ENCODE peak calls at places on chromosome 14, in five cellular contexts. W, M, I, P and R are unnamed samples.

GRCh38 chr14:22839159-22839779 is 2.9 kb downstream of the MMP14 start:
- DNase-seq in M (no peak), P (no peak), W (no peak), I (no peak), R (no peak)

GRCh38 chr14:59511916-59512530 is 27.7 kb downstream of the JKAMP start:
- DNase-seq in I (no peak), M (peak), W (peak), P (peak), R (no peak)

GRCh38 chr14:68748260-68748659 is 44.6 kb downstream of the ZFP36L1 start:
- DNase-seq in M (no peak), W (no peak), P (peak), I (no peak), R (no peak)

GRCh38 chr14:76262591-76262990 is 110.9 kb downstream of the GPATCH2L start:
- DNase-seq in I (no peak), M (no peak), P (no peak), W (no peak), R (no peak)

GRCh38 chr14:75804570-75805275 is 143.7 kb downstream of the TTLL5 start:
- DNase-seq in I (no peak), W (no peak), M (no peak), P (no peak), R (no peak)

GRCh38 chr14:40417777-40418401 is 985.7 kb upstream of the FBXO33 start:
- DNase-seq in W (peak), I (no peak), P (peak), M (peak), R (peak)

GRCh38 chr14:87018294-87018693 is 974.7 kb downstream of the GALC start:
- DNase-seq in W (no peak), M (no peak), P (no peak), I (no peak), R (no peak)

GRCh38 chr14:59455411-59455810 is 9.8 kb downstream of the GPR135 start:
- DNase-seq in M (no peak), W (no peak), P (no peak), I (no peak), R (no peak)

GRCh38 chr14:22848391-22849164 is 12.2 kb downstream of the MMP14 start:
- DNase-seq in W (peak), M (peak), I (no peak), P (no peak), R (no peak)

GRCh38 chr14:85878874-85879273 is 348.9 kb downstream of the FLRT2 start:
- DNase-seq in M (no peak), W (no peak), P (no peak), I (no peak), R (no peak)
- TF ChIP-seq FOXM1 in M (no peak), W (no peak), P (no peak), I (no peak), R (no peak)

GRCh38 chr14:47302121-47302520 is 373.3 kb downstream of the MDGA2 start:
- DNase-seq in P (no peak), I (no peak), W (no peak), M (no peak), R (no peak)
- TF ChIP-seq FOXM1 in P (no peak), I (no peak), W (no peak), M (no peak), R (no peak)

DNA sequence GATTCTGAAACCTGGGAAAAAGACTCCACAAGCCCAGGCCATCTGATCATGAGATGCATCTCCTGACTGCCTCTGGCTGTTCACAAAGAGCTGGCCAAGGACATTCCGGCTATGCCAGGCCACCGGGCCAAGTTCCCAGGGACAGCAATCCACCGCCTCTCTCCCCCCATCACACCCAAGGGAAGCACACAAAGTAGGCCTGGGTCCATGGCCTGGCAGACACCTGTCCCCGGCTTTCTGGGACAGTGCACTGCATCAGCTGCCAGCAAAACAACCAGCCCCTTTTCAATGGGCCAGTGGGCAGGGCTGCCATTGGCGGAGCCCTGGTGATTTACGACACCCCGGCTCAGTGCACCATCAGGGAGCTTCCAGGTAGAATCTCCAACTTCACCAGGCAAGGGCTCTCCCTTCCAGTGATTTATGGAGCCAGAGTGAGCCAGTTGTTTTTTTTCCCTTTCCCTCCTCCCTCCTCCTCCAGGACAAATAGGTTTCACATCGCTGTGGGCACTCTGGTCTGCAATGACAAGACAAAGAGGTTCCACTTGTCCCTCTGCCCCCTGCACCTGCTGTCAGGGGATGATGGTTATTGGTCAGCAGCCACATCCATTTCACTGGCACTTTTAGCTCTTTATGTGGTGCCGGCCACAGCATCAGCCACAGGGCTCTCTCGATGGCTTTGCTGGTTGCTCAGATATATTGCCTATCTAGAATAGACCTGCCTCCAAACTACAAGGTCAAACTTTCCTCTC is 149.6 kb downstream of the SLC38A6 start:
- DNase-seq in P (no peak), I (no peak), M (no peak), W (no peak), R (no peak)
- TF ChIP-seq FOXM1 in P (no peak), I (no peak), M (no peak), W (no peak), R (no peak)

GRCh38 chr14:81519200-81519998 is 14.3 kb downstream of the SEL1L start:
- DNase-seq in W (no peak), P (peak), I (peak), M (no peak), R (no peak)

GRCh38 chr14:81523016-81523415 is 10.6 kb downstream of the SEL1L start:
- DNase-seq in P (no peak), W (no peak), I (no peak), M (no peak), R (no peak)

GRCh38 chr14:81517798-81518398 is 15.8 kb downstream of the SEL1L start:
- DNase-seq in M (no peak), I (no peak), W (no peak), P (no peak), R (peak)

GRCh38 chr14:81523616-81524015 is 10.0 kb downstream of the SEL1L start:
- DNase-seq in W (no peak), M (no peak), I (no peak), P (no peak), R (no peak)

GRCh38 chr14:81521356-81521755 is 12.3 kb downstream of the SEL1L start:
- DNase-seq in W (no peak), M (no peak), I (no peak), P (no peak), R (no peak)
- TF ChIP-seq FOXM1 in W (no peak), M (no peak), I (no peak), P (no peak), R (no peak)

GRCh38 chr14:55553791-55554190 is 26.2 kb upstream of the KTN1 start:
- DNase-seq in W (no peak), I (no peak), P (no peak), M (no peak), R (no peak)
- TF ChIP-seq FOXM1 in W (no peak), I (no peak), P (no peak), M (no peak), R (no peak)

DNA sequence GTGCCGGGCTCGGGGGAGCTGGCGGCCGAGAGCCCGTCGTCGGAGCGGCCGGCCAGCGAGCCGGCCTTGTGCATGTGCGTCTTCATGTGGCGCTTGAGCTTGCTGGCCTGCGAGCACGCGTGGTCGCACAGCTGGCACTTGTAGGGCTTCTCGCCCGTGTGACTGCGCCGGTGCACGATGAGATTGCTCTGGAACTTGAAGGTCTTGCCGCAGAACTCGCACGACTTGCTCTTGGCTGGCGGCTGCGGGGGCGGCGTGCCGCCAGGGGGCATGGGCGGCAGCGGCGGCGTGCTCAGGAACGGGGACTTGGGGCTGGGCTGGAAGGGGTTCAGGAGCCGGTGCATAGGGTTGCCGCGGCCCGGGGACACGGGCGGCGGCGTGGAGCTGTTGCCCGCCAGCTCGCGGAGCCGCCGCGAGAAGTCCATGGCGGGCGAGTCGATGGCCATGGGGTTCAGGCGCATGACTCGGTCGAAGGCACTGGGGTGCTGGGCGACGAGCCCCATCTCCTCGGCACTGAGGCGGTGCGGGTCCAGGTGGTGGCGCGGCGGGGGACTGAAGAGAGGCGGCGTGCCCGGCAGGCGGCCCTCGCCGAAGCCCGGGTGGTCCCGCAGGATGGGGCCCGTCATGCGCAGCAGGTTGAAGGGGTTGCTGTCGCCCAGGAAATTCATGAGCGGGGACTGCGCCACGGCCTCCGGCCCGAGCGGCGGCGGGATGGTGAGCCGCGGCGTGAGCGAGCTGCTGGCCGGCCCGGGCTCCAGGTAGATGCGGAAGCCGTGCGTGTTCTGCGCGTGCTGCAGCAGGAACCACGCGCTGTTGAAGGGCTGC is 96.5 kb downstream of the BCL11B start:
- DNase-seq in I (no peak), P (no peak), W (no peak), M (no peak), R (no peak)
- TF ChIP-seq FOXM1 in I (no peak), P (no peak), W (no peak), M (no peak), R (no peak)

DNA sequence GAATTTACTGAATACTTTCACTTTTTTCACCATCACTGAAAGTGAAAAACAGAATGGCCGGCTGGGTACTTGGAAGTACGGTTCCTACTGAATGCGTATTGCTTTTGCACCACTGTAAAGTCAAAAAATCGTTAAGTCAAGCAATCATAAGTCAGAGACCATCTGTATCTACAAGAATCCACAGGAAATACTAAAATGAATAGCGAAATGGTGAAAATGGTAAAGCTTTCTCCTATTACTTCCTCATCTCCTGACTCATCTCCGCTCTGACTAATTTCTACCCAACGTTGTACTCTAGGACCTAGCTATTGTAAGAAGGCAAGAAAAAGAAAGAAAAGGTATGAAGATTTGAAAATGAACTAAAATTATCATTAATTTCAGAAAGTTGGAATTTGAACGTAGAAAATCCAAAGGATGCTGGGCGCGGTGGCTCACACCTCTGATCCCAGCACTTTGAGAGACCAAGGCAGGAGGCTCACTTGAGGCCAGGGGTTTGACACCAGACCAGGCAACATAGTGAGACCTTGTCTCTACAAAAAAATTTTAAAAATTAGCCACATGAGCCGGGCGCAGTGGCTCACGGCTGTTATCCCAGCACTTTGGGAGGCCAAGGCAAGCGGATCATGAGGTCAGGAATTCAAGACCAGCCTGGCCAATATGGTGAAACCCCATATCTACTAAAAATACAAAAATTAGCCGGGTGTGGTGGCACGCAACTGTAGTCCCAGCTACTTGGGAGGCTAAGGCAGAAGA is 5.3 kb upstream of the CDCA4 start:
- DNase-seq in P (no peak), W (no peak), I (peak), M (no peak), R (no peak)
- TF ChIP-seq FOXM1 in P (no peak), W (no peak), I (peak), M (peak), R (no peak)

DNA sequence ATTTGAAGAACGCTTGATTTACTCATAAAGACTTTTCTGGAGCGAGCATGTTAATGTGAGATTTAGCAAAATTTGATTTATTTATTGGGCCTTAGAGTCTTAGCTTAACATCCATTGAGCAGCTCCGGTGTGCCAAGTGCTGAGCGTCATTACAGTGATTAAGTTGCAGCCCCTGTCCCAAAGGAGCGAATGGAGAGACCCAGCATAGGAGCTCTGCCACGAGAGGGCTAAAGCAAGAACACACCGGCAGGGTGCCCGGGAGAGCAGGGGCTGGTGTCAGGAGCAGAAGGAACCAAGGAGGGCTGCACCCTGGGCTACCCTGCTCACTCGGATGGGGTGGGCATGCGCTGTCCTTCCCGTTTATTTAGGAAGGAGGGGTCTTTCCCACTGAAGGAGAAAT is 50.6 kb downstream of the PPP2R5C start:
- DNase-seq in I (no peak), M (no peak), P (no peak), W (no peak), R (no peak)
- TF ChIP-seq FOXM1 in I (no peak), M (no peak), P (no peak), W (no peak), R (no peak)

DNA sequence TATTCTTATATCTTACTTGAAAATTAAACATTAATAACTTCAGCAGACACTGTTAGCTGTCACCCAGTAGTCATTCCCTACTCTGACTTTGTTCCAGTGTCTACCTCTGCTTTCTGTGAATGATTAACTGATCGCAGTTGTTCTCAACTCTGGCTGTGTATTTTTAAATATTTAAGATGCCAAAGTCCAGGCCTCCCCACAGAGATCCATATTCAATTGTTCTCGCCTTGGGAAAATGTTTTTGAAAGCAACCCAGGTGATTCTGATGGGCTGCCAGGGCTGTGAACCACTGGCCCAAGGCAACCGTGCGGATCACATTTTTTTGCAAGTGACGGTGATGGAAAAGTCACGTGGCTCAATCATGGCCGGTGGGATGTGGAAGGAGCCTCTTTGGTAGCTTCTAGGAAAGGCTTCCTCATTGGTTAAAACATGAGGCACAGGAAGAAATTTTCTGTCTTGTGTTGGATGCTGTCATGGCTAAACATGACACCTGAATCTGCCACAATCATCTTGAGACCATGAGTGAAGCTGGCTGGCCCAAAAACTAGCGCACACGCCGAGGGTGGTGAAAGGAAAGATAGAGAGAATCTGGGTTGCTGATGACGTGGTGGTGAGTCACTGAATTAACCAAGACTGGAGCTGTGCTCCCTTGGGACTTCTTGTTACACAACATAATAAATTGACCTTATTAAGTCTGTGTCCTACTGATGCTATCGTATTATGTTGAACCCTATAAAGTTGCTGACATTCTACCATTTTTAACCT is 37.2 kb downstream of the RDH12 start:
- DNase-seq in M (no peak), I (no peak), P (peak), W (no peak), R (peak)
- TF ChIP-seq FOXM1 in M (no peak), I (no peak), P (no peak), W (no peak), R (peak)